ENCODE peak calls at places on chromosomes 3 and 15, in seven cellular contexts. One of them, this sample, is unnamed.

GRCh38 chr3:119812491-119813058 is 30.7 kb downstream of the NR1I2 start:
- DNase-seq in BE2C: no peak
- DNase-seq in fibroblast of the aortic adventitia: no peak
- DNase-seq in upper lobe of right lung: no peak
- DNase-seq in bronchial epithelial cell: no peak
- DNase-seq in tibial artery: no peak
- DNase-seq in fibroblast of villous mesenchyme: no peak
- DNase-seq in this sample: no peak

GRCh38 chr15:73140154-73140553 is 87.9 kb downstream of the NEO1 start:
- DNase-seq in tibial artery: no peak
- DNase-seq in BE2C: no peak
- DNase-seq in fibroblast of villous mesenchyme: no peak
- DNase-seq in fibroblast of the aortic adventitia: no peak
- DNase-seq in upper lobe of right lung: no peak
- DNase-seq in bronchial epithelial cell: no peak
- DNase-seq in this sample: no peak

GRCh38 chr3:16905704-16906103 is 20.9 kb downstream of the PLCL2 start:
- DNase-seq in fibroblast of villous mesenchyme: no peak
- DNase-seq in BE2C: no peak
- DNase-seq in fibroblast of the aortic adventitia: no peak
- DNase-seq in upper lobe of right lung: no peak
- DNase-seq in bronchial epithelial cell: no peak
- DNase-seq in tibial artery: no peak
- DNase-seq in this sample: no peak

GRCh38 chr15:57259511-57260143 is 116.7 kb upstream of the CGNL1 start:
- DNase-seq in tibial artery: no peak
- DNase-seq in fibroblast of villous mesenchyme: no peak
- DNase-seq in BE2C: peak
- DNase-seq in fibroblast of the aortic adventitia: no peak
- DNase-seq in bronchial epithelial cell: no peak
- DNase-seq in upper lobe of right lung: no peak
- DNase-seq in this sample: no peak

GRCh38 chr3:178485756-178486155 is 50.5 kb upstream of the KCNMB2 start:
- DNase-seq in fibroblast of the aortic adventitia: peak
- DNase-seq in fibroblast of villous mesenchyme: no peak
- DNase-seq in tibial artery: no peak
- DNase-seq in bronchial epithelial cell: no peak
- DNase-seq in BE2C: no peak
- DNase-seq in upper lobe of right lung: no peak
- DNase-seq in this sample: peak

GRCh38 chr15:71357357-71357756 is 242.1 kb downstream of the THSD4 start:
- DNase-seq in BE2C: no peak
- DNase-seq in tibial artery: no peak
- DNase-seq in bronchial epithelial cell: no peak
- DNase-seq in fibroblast of villous mesenchyme: peak
- DNase-seq in fibroblast of the aortic adventitia: peak
- DNase-seq in upper lobe of right lung: peak
- DNase-seq in this sample: no peak

GRCh38 chr3:40035177-40035576 is 225.8 kb downstream of the MYRIP start:
- DNase-seq in fibroblast of villous mesenchyme: no peak
- DNase-seq in tibial artery: no peak
- DNase-seq in bronchial epithelial cell: no peak
- DNase-seq in upper lobe of right lung: no peak
- DNase-seq in fibroblast of the aortic adventitia: no peak
- DNase-seq in BE2C: no peak
- DNase-seq in this sample: no peak

GRCh38 chr3:184334470-184335158 is 2.8 kb upstream of the FAM131A start:
- DNase-seq in upper lobe of right lung: no peak
- DNase-seq in fibroblast of villous mesenchyme: peak
- DNase-seq in tibial artery: no peak
- DNase-seq in bronchial epithelial cell: peak
- DNase-seq in BE2C: peak
- DNase-seq in fibroblast of the aortic adventitia: peak
- DNase-seq in this sample: no peak

GRCh38 chr15:69317392-69317841 is 18.7 kb downstream of the PAQR5 start:
- DNase-seq in upper lobe of right lung: no peak
- DNase-seq in tibial artery: no peak
- DNase-seq in BE2C: no peak
- DNase-seq in bronchial epithelial cell: no peak
- DNase-seq in fibroblast of villous mesenchyme: no peak
- DNase-seq in fibroblast of the aortic adventitia: no peak
- DNase-seq in this sample: no peak

GRCh38 chr15:56366211-56366610 is 985 bp downstream of the TEX9 start:
- DNase-seq in upper lobe of right lung: no peak
- DNase-seq in BE2C: no peak
- DNase-seq in fibroblast of villous mesenchyme: no peak
- DNase-seq in fibroblast of the aortic adventitia: no peak
- DNase-seq in tibial artery: no peak
- DNase-seq in bronchial epithelial cell: no peak
- DNase-seq in this sample: no peak

GRCh38 chr3:151146071-151146730 is 56.8 kb downstream of the GPR171 start:
- DNase-seq in fibroblast of villous mesenchyme: peak
- DNase-seq in bronchial epithelial cell: peak
- DNase-seq in tibial artery: peak
- DNase-seq in upper lobe of right lung: peak
- DNase-seq in fibroblast of the aortic adventitia: peak
- DNase-seq in BE2C: peak
- DNase-seq in this sample: peak

GRCh38 chr3:144821583-144821982 is 850.0 kb downstream of the DIPK2A start:
- DNase-seq in fibroblast of the aortic adventitia: no peak
- DNase-seq in fibroblast of villous mesenchyme: peak
- DNase-seq in bronchial epithelial cell: no peak
- DNase-seq in upper lobe of right lung: no peak
- DNase-seq in BE2C: no peak
- DNase-seq in tibial artery: no peak
- DNase-seq in this sample: peak

GRCh38 chr3:192726386-192726785 is 955 bp downstream of the FGF12 start:
- DNase-seq in upper lobe of right lung: no peak
- DNase-seq in bronchial epithelial cell: no peak
- DNase-seq in tibial artery: no peak
- DNase-seq in BE2C: no peak
- DNase-seq in fibroblast of villous mesenchyme: no peak
- DNase-seq in fibroblast of the aortic adventitia: no peak
- DNase-seq in this sample: no peak

GRCh38 chr3:45261333-45262110 is 35.4 kb upstream of the TMEM158 start:
- DNase-seq in fibroblast of villous mesenchyme: no peak
- DNase-seq in BE2C: no peak
- DNase-seq in upper lobe of right lung: no peak
- DNase-seq in tibial artery: no peak
- DNase-seq in fibroblast of the aortic adventitia: no peak
- DNase-seq in bronchial epithelial cell: no peak
- DNase-seq in this sample: no peak

GRCh38 chr3:189563841-189564563 is 67.2 kb upstream of the TP63 start:
- DNase-seq in fibroblast of villous mesenchyme: peak
- DNase-seq in fibroblast of the aortic adventitia: peak
- DNase-seq in upper lobe of right lung: no peak
- DNase-seq in tibial artery: no peak
- DNase-seq in bronchial epithelial cell: peak
- DNase-seq in BE2C: no peak
- DNase-seq in this sample: peak

GRCh38 chr3:130392266-130392665 is 46.8 kb downstream of the COL6A5 start:
- DNase-seq in fibroblast of villous mesenchyme: no peak
- DNase-seq in BE2C: no peak
- DNase-seq in tibial artery: no peak
- DNase-seq in fibroblast of the aortic adventitia: no peak
- DNase-seq in upper lobe of right lung: no peak
- DNase-seq in bronchial epithelial cell: no peak
- DNase-seq in this sample: no peak

GRCh38 chr3:173785004-173785403 is 387.5 kb downstream of the NLGN1 start:
- DNase-seq in fibroblast of the aortic adventitia: no peak
- DNase-seq in upper lobe of right lung: no peak
- DNase-seq in bronchial epithelial cell: no peak
- DNase-seq in fibroblast of villous mesenchyme: no peak
- DNase-seq in tibial artery: no peak
- DNase-seq in BE2C: peak
- DNase-seq in this sample: no peak

GRCh38 chr3:9947025-9947995 is 4.9 kb downstream of the PRRT3 start:
- DNase-seq in bronchial epithelial cell: peak
- DNase-seq in tibial artery: peak
- DNase-seq in fibroblast of the aortic adventitia: peak
- DNase-seq in BE2C: peak
- DNase-seq in upper lobe of right lung: peak
- DNase-seq in fibroblast of villous mesenchyme: peak
- DNase-seq in this sample: no peak

GRCh38 chr3:13149331-13150203 is 76.3 kb upstream of the IQSEC1 start:
- DNase-seq in bronchial epithelial cell: no peak
- DNase-seq in tibial artery: peak
- DNase-seq in fibroblast of the aortic adventitia: no peak
- DNase-seq in upper lobe of right lung: peak
- DNase-seq in BE2C: no peak
- DNase-seq in fibroblast of villous mesenchyme: no peak
- DNase-seq in this sample: no peak

GRCh38 chr3:81024560-81024959 is 736.9 kb downstream of the GBE1 start:
- DNase-seq in fibroblast of the aortic adventitia: no peak
- DNase-seq in bronchial epithelial cell: no peak
- DNase-seq in BE2C: no peak
- DNase-seq in fibroblast of villous mesenchyme: no peak
- DNase-seq in tibial artery: no peak
- DNase-seq in upper lobe of right lung: no peak
- DNase-seq in this sample: no peak

GRCh38 chr15:63340353-63340752 is 41.3 kb downstream of the CA12 start:
- DNase-seq in fibroblast of the aortic adventitia: no peak
- DNase-seq in BE2C: no peak
- DNase-seq in upper lobe of right lung: no peak
- DNase-seq in bronchial epithelial cell: no peak
- DNase-seq in fibroblast of villous mesenchyme: no peak
- DNase-seq in tibial artery: no peak
- DNase-seq in this sample: no peak

GRCh38 chr3:101414121-101414520 is 93.7 kb upstream of the IMPG2 start:
- DNase-seq in tibial artery: no peak
- DNase-seq in BE2C: peak
- DNase-seq in fibroblast of the aortic adventitia: no peak
- DNase-seq in upper lobe of right lung: no peak
- DNase-seq in bronchial epithelial cell: no peak
- DNase-seq in fibroblast of villous mesenchyme: no peak
- DNase-seq in this sample: no peak

DNA sequence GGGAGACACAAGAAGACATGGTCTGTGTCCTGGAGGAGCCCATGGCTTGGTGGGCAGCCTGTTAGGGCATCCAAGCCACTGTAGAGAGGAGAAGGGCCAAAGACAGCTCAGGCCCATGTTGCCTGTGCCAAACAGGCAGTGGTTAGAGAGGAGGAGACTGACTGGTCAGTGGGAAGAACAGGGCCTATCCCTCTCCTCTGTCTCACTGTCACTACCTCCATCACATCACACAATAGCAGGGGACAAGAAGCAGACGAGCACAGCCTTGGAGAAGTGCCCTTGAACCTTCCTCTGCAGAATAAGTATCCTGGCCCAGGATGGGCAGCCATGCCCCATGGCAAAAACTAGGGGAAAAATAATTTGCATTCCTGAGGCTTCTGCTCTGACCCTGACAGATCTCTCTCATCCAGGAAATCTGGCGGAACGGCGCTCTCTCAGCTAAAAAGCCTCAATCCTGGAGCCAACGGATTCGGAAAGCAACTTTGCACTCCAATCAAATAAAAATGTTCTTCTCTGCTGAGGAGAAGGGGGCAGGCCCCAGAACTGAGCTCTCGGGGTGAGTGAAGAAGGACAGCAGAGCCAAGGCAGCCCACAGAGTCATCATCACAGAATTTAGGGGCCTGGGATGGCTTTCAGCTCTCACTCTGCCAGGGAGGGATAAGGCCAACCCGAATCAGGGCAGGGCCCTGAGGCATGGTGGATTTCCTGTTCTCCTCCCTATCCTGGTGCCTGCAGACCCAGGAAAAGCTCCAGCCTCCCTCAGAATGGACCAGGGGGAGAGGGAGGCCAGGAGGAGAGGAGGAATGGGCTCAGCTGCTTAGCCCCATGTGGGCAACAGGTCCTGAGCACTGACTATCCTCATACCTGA is 1.6 kb downstream of the SHF start:
- DNase-seq in tibial artery: no peak
- DNase-seq in upper lobe of right lung: no peak
- DNase-seq in fibroblast of villous mesenchyme: no peak
- DNase-seq in bronchial epithelial cell: no peak
- DNase-seq in BE2C: no peak
- DNase-seq in fibroblast of the aortic adventitia: no peak
- DNase-seq in this sample: no peak
- H3K4me3 ChIP-seq in tibial artery: peak
- H3K4me3 ChIP-seq in upper lobe of right lung: peak
- H3K4me3 ChIP-seq in fibroblast of villous mesenchyme: no peak
- H3K4me3 ChIP-seq in bronchial epithelial cell: no peak
- H3K4me3 ChIP-seq in BE2C: peak
- H3K4me3 ChIP-seq in fibroblast of the aortic adventitia: peak
- H3K4me3 ChIP-seq in this sample: peak

DNA sequence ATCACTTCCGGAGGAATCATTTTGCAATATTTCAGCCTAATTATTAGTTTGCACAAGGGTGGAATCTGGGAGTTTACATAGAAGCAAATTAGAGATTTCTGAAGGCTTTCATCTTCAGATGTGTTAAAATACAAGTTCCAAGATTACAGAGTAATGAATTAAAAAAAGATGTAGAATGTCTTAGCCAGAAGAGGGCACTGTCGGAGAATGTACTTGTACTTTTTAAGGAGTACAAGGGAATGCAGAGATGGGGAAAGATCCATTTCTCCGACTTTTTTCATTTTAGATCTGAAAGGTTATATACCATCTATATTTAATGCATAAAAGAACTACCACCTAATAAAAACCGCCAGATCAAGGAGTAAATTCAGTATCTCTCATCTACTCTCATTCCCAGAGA is 43.1 kb upstream of the WDR5B start:
- DNase-seq in fibroblast of the aortic adventitia: peak
- DNase-seq in bronchial epithelial cell: peak
- DNase-seq in fibroblast of villous mesenchyme: peak
- DNase-seq in tibial artery: no peak
- DNase-seq in upper lobe of right lung: no peak
- DNase-seq in BE2C: no peak
- DNase-seq in this sample: peak
- TF ChIP-seq CTCF in fibroblast of the aortic adventitia: peak
- TF ChIP-seq CTCF in bronchial epithelial cell: peak
- TF ChIP-seq CTCF in fibroblast of villous mesenchyme: peak
- TF ChIP-seq CTCF in tibial artery: peak
- TF ChIP-seq CTCF in upper lobe of right lung: peak
- TF ChIP-seq CTCF in BE2C: peak
- TF ChIP-seq CTCF in this sample: peak

DNA sequence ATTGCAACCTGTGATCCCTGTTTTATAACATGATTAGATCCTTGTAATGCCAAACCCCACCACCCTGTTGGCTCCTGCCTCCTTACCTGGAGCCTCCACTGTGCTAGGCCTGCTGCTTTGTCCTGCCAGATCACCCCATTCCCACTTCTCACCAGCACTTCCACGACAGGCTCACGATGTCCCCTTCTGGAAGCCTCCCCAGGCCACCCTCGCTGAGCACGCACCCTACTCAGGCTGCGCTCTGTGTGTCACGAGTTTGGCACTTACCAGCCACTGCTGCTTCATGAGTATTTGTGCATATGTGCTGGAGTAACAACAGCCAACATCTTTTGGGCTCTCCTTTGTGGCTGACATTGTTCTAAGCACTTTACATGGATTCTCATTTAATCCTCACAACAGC is 58.1 kb downstream of the PDIA5 start:
- DNase-seq in bronchial epithelial cell: no peak
- DNase-seq in BE2C: no peak
- DNase-seq in upper lobe of right lung: no peak
- DNase-seq in fibroblast of villous mesenchyme: no peak
- DNase-seq in tibial artery: no peak
- DNase-seq in fibroblast of the aortic adventitia: no peak
- DNase-seq in this sample: no peak
- H3K4me3 ChIP-seq in bronchial epithelial cell: no peak
- H3K4me3 ChIP-seq in BE2C: no peak
- H3K4me3 ChIP-seq in upper lobe of right lung: no peak
- H3K4me3 ChIP-seq in fibroblast of villous mesenchyme: no peak
- H3K4me3 ChIP-seq in tibial artery: no peak
- H3K4me3 ChIP-seq in fibroblast of the aortic adventitia: no peak
- H3K4me3 ChIP-seq in this sample: no peak

GRCh38 chr3:142022381-142022780 is 127.0 kb downstream of the TFDP2 start:
- DNase-seq in fibroblast of the aortic adventitia: no peak
- DNase-seq in tibial artery: no peak
- DNase-seq in upper lobe of right lung: no peak
- DNase-seq in bronchial epithelial cell: no peak
- DNase-seq in fibroblast of villous mesenchyme: peak
- DNase-seq in BE2C: peak
- DNase-seq in this sample: no peak
- TF ChIP-seq CTCF in fibroblast of the aortic adventitia: no peak
- TF ChIP-seq CTCF in tibial artery: no peak
- TF ChIP-seq CTCF in upper lobe of right lung: peak
- TF ChIP-seq CTCF in bronchial epithelial cell: no peak
- TF ChIP-seq CTCF in fibroblast of villous mesenchyme: peak
- TF ChIP-seq CTCF in BE2C: peak
- TF ChIP-seq CTCF in this sample: no peak